ENCODE peak calls at places on chromosomes 12 and 14, in five cellular contexts. K, X, H, W and J are unnamed samples.
A peak's percentile ranks its signal among the peaks of the same experiment; 100 is the strongest.

GRCh38 chr12:58566599-58566998 is 353.7 kb downstream of the LRIG3 start:
- DNase-seq in K (no peak), X (no peak), H (no peak), W (no peak), J (peak; percentile 60)

GRCh38 chr12:104154286-104154685 is 16.3 kb upstream of the NFYB start:
- DNase-seq in K (no peak), X (no peak), H (no peak), W (no peak), J (no peak)

GRCh38 chr14:51394391-51394790 is 154.3 kb downstream of the TMX1 start:
- DNase-seq in K (no peak), X (no peak), H (no peak), W (no peak), J (no peak)

GRCh38 chr14:20356422-20356821 is 13.0 kb downstream of the PARP2 start:
- DNase-seq in K (no peak), X (no peak), H (no peak), W (no peak), J (no peak)

GRCh38 chr12:74449872-74450271 is 87.8 kb upstream of the ATXN7L3B start:
- DNase-seq in K (no peak), X (no peak), H (no peak), W (no peak), J (peak; percentile 3)

GRCh38 chr12:121181181-121181580 is 28.7 kb upstream of the P2RX4 start:
- DNase-seq in K (no peak), X (no peak), H (no peak), W (no peak), J (no peak)

GRCh38 chr12:122830517-122831214 is 4.6 kb upstream of the HIP1R start:
- DNase-seq in K (no peak), X (no peak), H (no peak), W (no peak), J (peak; percentile 59)

GRCh38 chr12:19183121-19183838 is 53.7 kb downstream of the PLEKHA5 start:
- DNase-seq in K (no peak), X (no peak), H (no peak), W (no peak), J (no peak)

GRCh38 chr12:108040968-108041367 is 88.1 kb upstream of the WSCD2 start:
- DNase-seq in K (no peak), X (no peak), H (no peak), W (no peak), J (peak; percentile 22)

GRCh38 chr12:12870454-12870853 is 20.9 kb upstream of the GPRC5A start:
- DNase-seq in K (no peak), X (no peak), H (no peak), W (no peak), J (peak; percentile 98)

GRCh38 chr14:58227096-58227819 is 17.4 kb upstream of the PSMA3 start:
- DNase-seq in K (no peak), X (no peak), H (no peak), W (no peak), J (no peak)

GRCh38 chr12:73699318-73699717 is 838.3 kb upstream of the ATXN7L3B start:
- DNase-seq in K (no peak), X (no peak), H (no peak), W (no peak), J (no peak)

GRCh38 chr14:95507174-95507573 is 9.3 kb downstream of the SYNE3 start:
- DNase-seq in K (peak; percentile 67), X (peak; percentile 64), H (no peak), W (no peak), J (peak; percentile 81)

GRCh38 chr12:32273712-32274111 is 125.6 kb upstream of the FGD4 start:
- DNase-seq in K (no peak), X (peak; percentile 16), H (no peak), W (no peak), J (no peak)

GRCh38 chr12:52058631-52059324 is 7.5 kb downstream of the NR4A1 start:
- DNase-seq in K (no peak), X (no peak), H (peak; percentile 64), W (no peak), J (no peak)

GRCh38 chr12:105226219-105226618 is 9.8 kb downstream of the APPL2 start:
- DNase-seq in K (peak; percentile 63), X (peak; percentile 50), H (no peak), W (peak; percentile 83), J (peak; percentile 90)

GRCh38 chr14:39265032-39265431 is 31.3 kb downstream of the MIA2 start:
- DNase-seq in K (no peak), X (no peak), H (no peak), W (no peak), J (peak; percentile 20)

GRCh38 chr14:70909788-70910614 is 2.7 kb downstream of the PCNX1 start:
- DNase-seq in K (no peak), X (no peak), H (no peak), W (no peak), J (no peak)

GRCh38 chr12:112178796-112179195 is 53.4 kb downstream of the TRAFD1 start:
- DNase-seq in K (no peak), X (no peak), H (no peak), W (peak; percentile 43), J (no peak)

GRCh38 chr14:77023001-77023996 is 5.2 kb downstream of the IRF2BPL start:
- DNase-seq in K (peak; percentile 76), X (no peak), H (no peak), W (no peak), J (no peak)

GRCh38 chr14:61841145-61841544 is 78.9 kb downstream of the SNAPC1 start:
- DNase-seq in K (no peak), X (no peak), H (no peak), W (no peak), J (peak; percentile 30)

GRCh38 chr12:14416658-14417057 is 51.2 kb downstream of the ATF7IP start:
- DNase-seq in K (no peak), X (no peak), H (no peak), W (no peak), J (peak; percentile 89)

GRCh38 chr14:62097072-62097471 is 334.9 kb downstream of the SNAPC1 start:
- DNase-seq in K (no peak), X (no peak), H (no peak), W (no peak), J (peak; percentile 16)

GRCh38 chr14:96940009-96940408 is 142.8 kb downstream of the VRK1 start:
- DNase-seq in K (no peak), X (no peak), H (no peak), W (no peak), J (no peak)

DNA sequence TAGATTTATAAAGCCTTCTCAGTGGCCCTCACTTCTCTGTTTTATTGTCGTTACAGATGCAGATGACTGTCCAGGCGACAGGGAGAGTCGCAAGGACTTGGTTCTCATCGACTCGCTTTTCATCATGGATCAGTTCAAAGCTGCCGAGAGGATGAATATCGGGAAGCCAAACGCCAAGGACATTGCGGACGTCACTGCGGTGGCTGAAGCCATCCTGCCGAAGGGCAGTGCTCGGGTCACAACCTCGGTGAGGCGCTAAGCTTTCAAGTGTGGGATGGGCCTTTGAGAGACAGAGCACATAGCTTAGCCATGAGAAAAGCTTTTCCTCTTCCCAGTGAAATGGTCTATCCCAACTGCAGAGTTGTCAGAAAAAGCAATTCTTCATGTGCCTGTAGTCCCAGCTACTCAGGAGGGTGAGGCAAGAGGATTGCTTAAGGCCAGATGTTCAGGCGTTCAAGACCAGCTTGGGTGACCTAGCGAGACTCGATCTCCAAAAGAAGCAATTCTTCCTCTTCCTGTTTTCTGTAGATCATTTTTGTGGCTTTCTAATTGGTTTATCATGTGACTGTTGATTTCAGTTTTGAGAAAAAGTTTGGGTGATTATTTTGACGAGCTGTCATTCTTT is 56.4 kb downstream of the EP400 start:
- DNase-seq in K (no peak), X (no peak), H (no peak), W (no peak), J (no peak)
- H3K36me3 ChIP-seq in K (peaks cover 82% of the 10 kb centered on the region), X (peaks cover 62% of the 10 kb centered on the region), H (peaks cover 21% of the 10 kb centered on the region), W (peaks cover 32% of the 10 kb centered on the region), J (peaks cover 37% of the 10 kb centered on the region)

GRCh38 chr14:89616425-89617141 is 199.6 kb upstream of the FOXN3 start:
- DNase-seq in K (no peak), X (no peak), H (no peak), W (no peak), J (peak; percentile 45)
- H3K27ac ChIP-seq in K (peak overlapping the region; percentile 87), X (peak overlapping the region; percentile 90), H (no peak overlapping the region), W (no peak overlapping the region), J (peak overlapping the region; percentile 80)

DNA sequence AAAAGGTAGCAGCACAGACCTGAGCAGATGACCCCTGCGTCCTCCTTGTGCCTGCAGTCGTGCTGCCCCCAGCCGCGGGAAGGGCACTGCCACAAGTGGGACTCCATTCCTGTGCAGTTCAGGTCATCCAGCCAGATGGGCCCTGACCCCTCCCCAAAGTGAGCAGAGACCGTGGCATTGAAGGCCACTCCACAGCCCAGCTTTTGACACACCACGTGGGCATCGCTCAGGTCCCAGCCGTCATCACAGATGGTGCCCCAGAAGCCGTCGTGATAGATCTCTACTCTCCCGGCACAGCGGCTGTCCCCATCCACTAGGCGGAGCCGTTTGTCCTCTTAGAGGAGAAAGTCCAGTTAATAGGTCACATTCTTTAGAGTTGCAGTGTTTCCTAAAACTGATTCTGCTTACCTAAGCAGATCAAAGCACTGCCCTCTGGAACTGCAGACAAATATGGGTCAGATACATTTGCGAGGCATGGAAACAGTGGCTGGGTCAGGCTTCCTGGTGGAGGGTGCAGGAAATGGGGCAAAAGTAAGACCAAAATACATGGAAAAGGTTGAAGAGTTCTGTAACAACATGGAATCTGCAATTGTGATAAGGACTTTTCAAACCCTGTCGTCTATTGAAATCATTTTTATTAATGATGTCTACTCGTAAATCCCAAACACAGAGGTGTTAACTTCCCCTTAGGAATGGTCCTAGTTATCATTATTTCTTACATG is 69.4 kb downstream of the CD163L1 start:
- DNase-seq in K (no peak), X (peak; percentile 17), H (peak; percentile 71), W (peak; percentile 58), J (peak; percentile 14)
- TF ChIP-seq CTCF in K (no peak), X (peak; percentile 31), H (no peak), W (peak; percentile 33), J (peak; percentile 78)

DNA sequence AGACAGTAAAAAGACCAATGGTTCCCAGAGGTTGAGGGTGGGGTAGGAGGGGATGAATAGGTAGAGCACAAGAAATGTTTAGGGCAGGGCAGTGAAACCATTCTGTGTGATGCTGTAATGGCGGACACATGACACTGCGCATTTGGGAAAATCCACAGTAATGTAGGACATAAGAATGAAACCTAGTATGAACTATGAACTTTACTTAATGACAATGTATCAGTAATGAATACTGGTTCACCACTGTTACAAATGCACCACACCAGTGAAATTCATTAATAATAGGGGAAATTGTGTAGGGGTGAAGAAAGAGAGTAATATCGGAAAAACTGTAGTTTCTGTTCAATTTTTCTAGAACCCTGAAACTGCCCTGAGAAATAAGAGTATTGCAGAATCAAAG is 5.6 kb downstream of the ERH start:
- DNase-seq in K (no peak), X (no peak), H (no peak), W (no peak), J (no peak)
- H3K36me3 ChIP-seq in K (peaks cover 86% of the 10 kb centered on the region), X (peaks cover 75% of the 10 kb centered on the region), H (peaks cover 34% of the 10 kb centered on the region), W (peaks cover 36% of the 10 kb centered on the region), J (peaks cover 37% of the 10 kb centered on the region)

GRCh38 chr14:68693926-68694325 is 98.9 kb downstream of the ZFP36L1 start:
- DNase-seq in K (no peak), X (no peak), H (no peak), W (no peak), J (no peak)
- H3K27ac ChIP-seq in K (no peak overlapping the region), X (no peak overlapping the region), H (no peak overlapping the region), W (no peak overlapping the region), J (no peak overlapping the region)

GRCh38 chr14:55138091-55138490 is 9.0 kb downstream of the LGALS3 start:
- DNase-seq in K (no peak), X (no peak), H (no peak), W (no peak), J (no peak)
- TF ChIP-seq CTCF in K (no peak), X (peak; percentile 16), H (no peak), W (no peak), J (peak; percentile 57)